ENCODE peak calls at places on chromosomes 12 and 14, in eight cellular contexts. W is fibroblast of gingiva; U is GM10248; B is stimulated activated CD4-positive, alpha-beta T cell treated with anti-CD3 and anti-CD28 coated beads, Interleukin-1b, Interleukin-23, amount 100 ng/mL, for 24 hours; D is stomach; P is AG08395; F is EH; N is neuronal stem cell. Y is an unnamed sample.

GRCh38 chr12:103672401-103673119 is 85.5 kb downstream of the STAB2 start:
- DNase-seq in W (no peak), U (no peak), B (no peak), D (no peak), P (no peak), F (no peak), N (no peak), Y (no peak)

GRCh38 chr12:113610698-113611097 is 139.0 kb upstream of the LHX5 start:
- DNase-seq in W (no peak), U (no peak), B (no peak), D (no peak), P (no peak), F (no peak), N (no peak), Y (no peak)

GRCh38 chr14:57865450-57866198 is at the start of gene SLC35F4:
- DNase-seq in W (no peak), U (peak; percentile 24), B (no peak), D (no peak), P (peak; percentile 23), F (peak; percentile 4), N (peak; percentile 82), Y (peak; percentile 53)

GRCh38 chr12:69570545-69571399 is 14.5 kb upstream of the CCT2 start:
- DNase-seq in W (peak; percentile 58), U (peak; percentile 52), B (peak; percentile 15), D (peak; percentile 49), P (peak; percentile 58), F (peak; percentile 66), N (peak; percentile 39), Y (peak; percentile 62)

GRCh38 chr12:131988054-131988796 is 38.5 kb downstream of the EP400 start:
- DNase-seq in W (no peak), U (no peak), B (no peak), D (no peak), P (no peak), F (no peak), N (no peak), Y (no peak)

GRCh38 chr12:49674318-49674985 is 32.8 kb downstream of the FMNL3 start:
- DNase-seq in W (peak; percentile 26), U (no peak), B (no peak), D (no peak), P (peak; percentile 43), F (peak; percentile 57), N (no peak), Y (no peak)

GRCh38 chr12:6201199-6201608 is 1.0 kb downstream of the CD9 start:
- DNase-seq in W (no peak), U (no peak), B (no peak), D (no peak), P (no peak), F (no peak), N (no peak), Y (peak; percentile 55)

GRCh38 chr14:99915305-99916090 is 122.3 kb downstream of the EML1 start:
- DNase-seq in W (no peak), U (no peak), B (no peak), D (no peak), P (no peak), F (no peak), N (no peak), Y (no peak)

GRCh38 chr12:97560359-97560758 is 97.8 kb downstream of the RMST start:
- DNase-seq in W (no peak), U (no peak), B (no peak), D (no peak), P (no peak), F (no peak), N (no peak), Y (no peak)

GRCh38 chr14:100780246-100780645 is 45.7 kb upstream of the MEG3 start:
- DNase-seq in W (no peak), U (no peak), B (no peak), D (peak; percentile 23), P (no peak), F (no peak), N (no peak), Y (no peak)

GRCh38 chr12:116336542-116337065 is 59.1 kb upstream of the MED13L start:
- DNase-seq in W (peak; percentile 22), U (peak; percentile 81), B (no peak), D (peak; percentile 31), P (no peak), F (no peak), N (no peak), Y (no peak)